ENCODE peak calls at places on chromosomes 6 and 20, in eight cellular contexts. H is Calu3, M is ovary, I is mammary epithelial cell, N is Panc1, K is left ventricle myocardium inferior, Q is cardiac fibroblast, X is kidney epithelial cell. F is an unnamed sample.

GRCh38 chr20:1232538-1233111 is 6.8 kb downstream of the RAD21L1 start:
- DNase-seq in H (no peak), M (no peak), I (no peak), N (no peak), K (no peak), Q (no peak), X (no peak), F (no peak)

GRCh38 chr6:3911614-3912336 is 62.6 kb downstream of the FAM50B start:
- DNase-seq in H (peak; percentile 77), M (peak; percentile 69), I (peak; percentile 77), N (peak; percentile 38), K (peak; percentile 59), Q (peak; percentile 89), X (peak; percentile 78), F (no peak)

GRCh38 chr6:22681761-22682160 is 112.4 kb downstream of the HDGFL1 start:
- DNase-seq in H (no peak), M (no peak), I (no peak), N (no peak), K (no peak), Q (no peak), X (no peak), F (no peak)

GRCh38 chr6:40192516-40192915 is 258.3 kb upstream of the MOCS1 start:
- DNase-seq in H (no peak), M (no peak), I (no peak), N (no peak), K (no peak), Q (no peak), X (no peak), F (no peak)

GRCh38 chr6:62479722-62480121 is 193.7 kb upstream of the KHDRBS2 start:
- DNase-seq in H (no peak), M (no peak), I (no peak), N (no peak), K (no peak), Q (no peak), X (no peak), F (no peak)

GRCh38 chr6:30721198-30722024 is 1.3 kb downstream of the TUBB start:
- DNase-seq in H (peak; percentile 97), M (peak; percentile 93), I (peak; percentile 82), N (no peak), K (peak; percentile 93), Q (peak; percentile 96), X (no peak), F (no peak)

GRCh38 chr20:1973921-1974440 is 19.9 kb downstream of the PDYN start:
- DNase-seq in H (no peak), M (no peak), I (no peak), N (no peak), K (no peak), Q (no peak), X (no peak), F (no peak)

GRCh38 chr6:146543211-146543939 is at the start of gene RAB32:
- DNase-seq in H (peak; percentile 92), M (peak; percentile 89), I (peak; percentile 94), N (no peak), K (peak; percentile 94), Q (peak; percentile 98), X (peak; percentile 59), F (peak; percentile 97)

GRCh38 chr6:169792306-169793015 is 41.0 kb downstream of the ERMARD start:
- DNase-seq in H (no peak), M (no peak), I (no peak), N (no peak), K (no peak), Q (no peak), X (no peak), F (no peak)

GRCh38 chr6:170108456-170108855 is 182.4 kb downstream of the DLL1 start:
- DNase-seq in H (no peak), M (peak; percentile 11), I (no peak), N (no peak), K (peak; percentile 3), Q (no peak), X (no peak), F (peak; percentile 64)

GRCh38 chr6:38316099-38316868 is 323.4 kb downstream of the BTBD9 start:
- DNase-seq in H (no peak), M (no peak), I (no peak), N (no peak), K (no peak), Q (no peak), X (no peak), F (no peak)

GRCh38 chr6:108597601-108598315 is 37.0 kb downstream of the FOXO3 start:
- DNase-seq in H (no peak), M (no peak), I (no peak), N (no peak), K (no peak), Q (no peak), X (no peak), F (no peak)

GRCh38 chr6:161094904-161095440 is 103.4 kb downstream of the MAP3K4 start:
- DNase-seq in H (no peak), M (no peak), I (peak; percentile 34), N (no peak), K (no peak), Q (no peak), X (no peak), F (no peak)

DNA sequence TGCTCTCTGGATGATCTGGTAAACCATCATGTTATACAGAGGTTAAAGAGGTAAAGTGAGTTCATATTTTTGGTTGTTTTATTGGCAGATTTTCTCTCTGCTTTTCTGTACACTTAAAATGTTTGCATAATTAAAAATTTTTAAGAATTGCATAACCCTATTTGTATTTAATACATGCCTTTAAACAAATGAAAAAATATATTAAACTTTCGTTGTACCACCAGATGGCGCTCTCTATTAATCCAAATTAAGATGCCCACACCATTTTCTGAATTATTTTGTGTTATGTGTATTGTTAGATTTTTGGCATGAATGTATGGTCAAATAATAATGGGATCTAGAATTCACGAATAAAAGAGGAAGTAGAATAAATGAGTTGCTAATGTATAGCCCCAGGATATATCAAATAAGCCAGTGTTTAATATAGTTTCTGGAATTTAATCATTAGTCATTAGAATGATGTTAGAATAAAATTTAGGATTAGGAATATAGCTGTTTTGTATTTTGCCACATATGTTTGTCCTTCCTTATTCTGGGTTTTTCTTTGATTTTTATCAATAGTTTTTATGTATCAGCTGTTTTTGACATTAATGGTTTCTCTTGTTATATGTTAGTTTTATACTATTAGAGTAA is 38.9 kb downstream of the SMAP1 start:
- DNase-seq in H (peak; percentile 28), M (no peak), I (peak; percentile 10), N (peak; percentile 20), K (no peak), Q (peak; percentile 73), X (no peak), F (no peak)
- TF ChIP-seq CTCF in H (peak; percentile 49), M (no peak), I (peak; percentile 46), N (peak; percentile 68), K (peak; percentile 73), Q (peak; percentile 33), X (peak; percentile 40), F (peak; percentile 94)

GRCh38 chr6:93417421-93417996 is 1.9 kb downstream of the EPHA7 start:
- DNase-seq in H (no peak), M (no peak), I (no peak), N (no peak), K (no peak), Q (peak; percentile 34), X (no peak), F (no peak)
- TF ChIP-seq CTCF in H (no peak), M (no peak), I (no peak), N (peak; percentile 49), K (peak; percentile 31), Q (no peak), X (peak; percentile 11), F (peak; percentile 63)

GRCh38 chr6:111563581-111563980 is 42.1 kb downstream of the TRAF3IP2 start:
- DNase-seq in H (no peak), M (no peak), I (no peak), N (no peak), K (no peak), Q (no peak), X (no peak), F (no peak)

GRCh38 chr6:111566222-111566717 is 39.4 kb downstream of the TRAF3IP2 start:
- DNase-seq in H (no peak), M (no peak), I (no peak), N (no peak), K (no peak), Q (no peak), X (no peak), F (no peak)

GRCh38 chr6:111564482-111564945 is 41.2 kb downstream of the TRAF3IP2 start:
- DNase-seq in H (no peak), M (no peak), I (peak; percentile 81), N (no peak), K (peak; percentile 57), Q (peak; percentile 51), X (no peak), F (no peak)

GRCh38 chr6:111566873-111567517 is 38.7 kb downstream of the TRAF3IP2 start:
- DNase-seq in H (no peak), M (no peak), I (peak; percentile 92), N (no peak), K (no peak), Q (peak; percentile 47), X (no peak), F (no peak)

DNA sequence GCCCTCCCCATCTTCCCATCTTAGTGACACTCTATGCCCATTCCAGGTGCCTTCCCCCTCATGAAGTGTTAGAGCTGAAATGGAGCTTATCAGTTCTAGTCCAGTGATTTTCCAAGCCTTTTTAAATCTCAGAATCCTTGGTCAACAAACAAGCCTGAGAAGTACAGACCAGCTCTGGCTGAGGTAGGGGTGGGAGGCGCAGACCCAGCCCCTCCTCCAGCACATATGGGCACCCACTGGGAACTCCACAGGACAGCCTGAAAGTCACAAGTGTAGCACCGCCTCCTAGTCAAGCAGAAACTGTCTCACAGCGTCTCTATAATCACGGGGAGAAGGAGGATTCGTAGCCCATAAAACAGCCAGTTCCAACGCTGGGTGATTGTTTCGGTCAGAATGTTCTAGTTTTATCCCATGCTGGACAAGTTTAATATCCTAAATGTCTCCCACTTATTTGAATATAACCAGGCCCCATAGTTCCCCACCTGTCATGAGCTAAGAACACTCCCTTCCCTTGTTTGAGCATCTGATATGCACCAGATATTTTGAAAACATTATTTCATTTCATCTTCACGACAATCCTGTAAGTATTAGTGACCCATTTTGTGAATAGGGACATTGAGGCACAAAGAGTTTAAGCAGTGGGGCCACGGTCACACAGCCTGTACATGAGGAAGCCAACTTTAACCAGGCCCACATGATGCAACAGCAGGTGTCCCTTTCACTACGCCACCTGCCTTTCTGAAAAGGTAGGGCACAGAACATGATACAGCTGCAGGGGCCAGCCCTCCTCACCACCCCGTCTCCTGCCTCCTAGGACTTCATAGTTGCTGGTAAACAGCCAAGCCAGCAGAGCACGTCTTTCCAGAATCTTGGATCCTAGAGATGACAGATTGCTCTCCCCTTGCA is 40.1 kb downstream of the TRAF3IP2 start:
- DNase-seq in H (peak; percentile 18), M (no peak), I (no peak), N (no peak), K (no peak), Q (no peak), X (no peak), F (no peak)
- TF ChIP-seq CTCF in H (no peak), M (no peak), I (peak; percentile 19), N (no peak), K (no peak), Q (no peak), X (peak; percentile 25), F (peak; percentile 28)

DNA sequence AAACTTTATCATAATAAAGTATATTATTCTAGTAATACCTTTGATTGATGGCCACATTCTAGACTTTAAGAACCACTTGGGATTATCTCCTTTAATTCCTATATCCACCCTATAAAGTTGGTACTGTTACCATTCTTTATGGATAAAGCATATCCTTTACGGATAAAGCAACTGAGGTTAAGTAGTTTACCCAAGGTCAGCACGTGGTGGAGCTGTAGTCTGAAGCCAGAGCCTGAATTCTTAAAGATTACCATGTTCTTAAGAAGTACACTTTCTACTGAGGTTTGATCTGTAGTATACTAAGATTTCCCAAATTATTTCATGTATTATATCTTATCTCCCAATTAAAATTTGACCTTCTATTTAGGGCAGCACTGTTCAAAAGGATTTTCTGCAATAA is 3.0 kb upstream of the NCOA7 start:
- DNase-seq in H (peak; percentile 10), M (peak; percentile 42), I (no peak), N (no peak), K (no peak), Q (peak; percentile 81), X (no peak), F (no peak)
- TF ChIP-seq CTCF in H (no peak), M (peak; percentile 11), I (no peak), N (peak; percentile 44), K (peak; percentile 55), Q (no peak), X (peak; percentile 17), F (peak; percentile 63)